ENCODE peak calls at places on chromosomes 3 and 15, in nine cellular contexts. H is HT-29, L is fibroblast of the aortic adventitia, E is NCI-H1436, N is HEK293T, O is psoas muscle, X is hippocampal formation, J is hepatic stellate cell, R is colonic mucosa. Q is an unnamed sample.
A peak's percentile ranks its signal among the peaks of the same experiment; 100 is the strongest.

GRCh38 chr3:30970183-30970582 is 75.7 kb upstream of the GADL1 start:
- DNase-seq in H (no peak), L (peak; percentile 11), E (no peak), N (no peak), O (no peak), X (no peak), J (no peak), R (no peak), Q (no peak)

GRCh38 chr15:77852241-77853007 is 219.7 kb upstream of the LINGO1 start:
- DNase-seq in H (no peak), L (no peak), E (no peak), N (no peak), O (peak; percentile 32), X (no peak), J (no peak), R (no peak), Q (no peak)

GRCh38 chr3:113697192-113698090 is 999 bp upstream of the USF3 start:
- DNase-seq in H (peak; percentile 47), L (peak; percentile 35), E (no peak), N (peak; percentile 20), O (no peak), X (no peak), J (peak; percentile 10), R (peak; percentile 60), Q (peak; percentile 35)

GRCh38 chr3:44184319-44184953 is 57.2 kb upstream of the TOPAZ1 start:
- DNase-seq in H (no peak), L (no peak), E (no peak), N (no peak), O (no peak), X (peak; percentile 75), J (no peak), R (peak; percentile 18), Q (peak; percentile 29)

GRCh38 chr15:82045179-82045891 is 483 bp downstream of the MEX3B start:
- DNase-seq in H (peak; percentile 30), L (peak; percentile 33), E (no peak), N (peak; percentile 30), O (peak; percentile 67), X (peak; percentile 22), J (peak; percentile 67), R (peak; percentile 43), Q (peak; percentile 64)

GRCh38 chr3:172258616-172259015 is 189.6 kb downstream of the GHSR start:
- DNase-seq in H (no peak), L (peak; percentile 53), E (no peak), N (no peak), O (no peak), X (no peak), J (no peak), R (no peak), Q (no peak)

GRCh38 chr3:106610362-106610997 is 741.7 kb upstream of the CBLB start:
- DNase-seq in H (no peak), L (peak; percentile 44), E (no peak), N (no peak), O (no peak), X (no peak), J (no peak), R (no peak), Q (no peak)

GRCh38 chr3:108102420-108103039 is 11.7 kb upstream of the CD47 start:
- DNase-seq in H (no peak), L (no peak), E (no peak), N (no peak), O (no peak), X (no peak), J (no peak), R (no peak), Q (no peak)

GRCh38 chr3:129063091-129063640 is 2.6 kb downstream of the GP9 start:
- DNase-seq in H (no peak), L (no peak), E (no peak), N (no peak), O (no peak), X (no peak), J (no peak), R (no peak), Q (no peak)

GRCh38 chr3:42152193-42152592 is 61.0 kb downstream of the TRAK1 start:
- DNase-seq in H (no peak), L (no peak), E (no peak), N (no peak), O (no peak), X (no peak), J (no peak), R (no peak), Q (no peak)

GRCh38 chr3:196757876-196758739 is 18.5 kb downstream of the PAK2 start:
- DNase-seq in H (no peak), L (peak; percentile 59), E (no peak), N (no peak), O (no peak), X (no peak), J (peak; percentile 44), R (no peak), Q (peak; percentile 76)

GRCh38 chr15:70507772-70508351 is 255.5 kb downstream of the UACA start:
- DNase-seq in H (peak; percentile 91), L (peak; percentile 39), E (no peak), N (no peak), O (no peak), X (no peak), J (no peak), R (no peak), Q (no peak)

GRCh38 chr3:49024449-49024848 is 2.5 kb downstream of the NDUFAF3 start:
- DNase-seq in H (no peak), L (no peak), E (no peak), N (no peak), O (no peak), X (no peak), J (no peak), R (no peak), Q (no peak)

GRCh38 chr15:55784284-55784683 is 41.3 kb upstream of the PRTG start:
- DNase-seq in H (no peak), L (no peak), E (no peak), N (no peak), O (no peak), X (no peak), J (no peak), R (no peak), Q (no peak)

GRCh38 chr3:15630646-15631350 is 29.3 kb downstream of the BTD start:
- DNase-seq in H (no peak), L (peak; percentile 66), E (no peak), N (no peak), O (no peak), X (peak; percentile 36), J (peak; percentile 56), R (no peak), Q (peak; percentile 67)

GRCh38 chr3:46705751-46706572 is 4.8 kb downstream of the TMIE start:
- DNase-seq in H (peak; percentile 47), L (peak; percentile 31), E (no peak), N (no peak), O (peak; percentile 52), X (no peak), J (peak; percentile 62), R (peak; percentile 51), Q (no peak)

GRCh38 chr3:46986782-46987484 is 7.5 kb downstream of the NBEAL2 start:
- DNase-seq in H (no peak), L (no peak), E (no peak), N (no peak), O (peak; percentile 32), X (no peak), J (no peak), R (no peak), Q (no peak)

GRCh38 chr15:85542488-85542887 is 162.1 kb downstream of the AKAP13 start:
- DNase-seq in H (no peak), L (no peak), E (no peak), N (no peak), O (no peak), X (no peak), J (no peak), R (no peak), Q (no peak)

GRCh38 chr15:88810449-88810848 is 7.2 kb downstream of the ACAN start:
- DNase-seq in H (no peak), L (no peak), E (no peak), N (no peak), O (no peak), X (no peak), J (peak; percentile 70), R (no peak), Q (no peak)

GRCh38 chr3:113271189-113271588 is 59.8 kb downstream of the BOC start:
- DNase-seq in H (peak; percentile 60), L (no peak), E (peak; percentile 30), N (no peak), O (no peak), X (no peak), J (no peak), R (no peak), Q (no peak)

GRCh38 chr3:18007980-18008379 is 265.5 kb upstream of the TBC1D5 start:
- DNase-seq in H (no peak), L (peak; percentile 84), E (no peak), N (no peak), O (no peak), X (no peak), J (no peak), R (no peak), Q (no peak)

GRCh38 chr3:45306406-45307008 is 80.4 kb upstream of the TMEM158 start:
- DNase-seq in H (no peak), L (no peak), E (no peak), N (no peak), O (no peak), X (no peak), J (no peak), R (no peak), Q (no peak)

GRCh38 chr3:122688996-122689395 is 8.4 kb downstream of the PARP14 start:
- DNase-seq in H (no peak), L (no peak), E (no peak), N (no peak), O (no peak), X (no peak), J (no peak), R (no peak), Q (no peak)

GRCh38 chr3:73687081-73688004 is 62.6 kb upstream of the PDZRN3 start:
- DNase-seq in H (no peak), L (peak; percentile 28), E (no peak), N (no peak), O (no peak), X (no peak), J (no peak), R (no peak), Q (no peak)

GRCh38 chr3:171415070-171415469 is 45.1 kb downstream of the TNIK start:
- DNase-seq in H (no peak), L (peak; percentile 71), E (no peak), N (no peak), O (no peak), X (no peak), J (peak; percentile 16), R (no peak), Q (no peak)

GRCh38 chr3:105938101-105938500 is 69.3 kb upstream of the CBLB start:
- DNase-seq in H (no peak), L (peak; percentile 74), E (no peak), N (no peak), O (no peak), X (no peak), J (peak; percentile 21), R (no peak), Q (no peak)

GRCh38 chr15:97600190-97600589 is 360.3 kb upstream of the ARRDC4 start:
- DNase-seq in H (no peak), L (no peak), E (no peak), N (no peak), O (no peak), X (no peak), J (no peak), R (no peak), Q (no peak)

Q was measured in globus pallidus.